ENCODE peak calls at places on chromosomes 16 and 17, in eight cellular contexts. B is HCEC 1CT; T is effector CD4-positive, alpha-beta T cell; F is stimulated activated CD8-positive, alpha-beta memory T cell treated with anti-CD3 and anti-CD28 coated beads, Interleukin-4, amount 100 ng/mL, for 1 hour; I is GDM1; D is mucosa of gallbladder; R is thoracic aorta; V is NCI-H460. S is an unnamed sample.

GRCh38 chr17:13346081-13346533 is 255.6 kb downstream of the HS3ST3A1 start:
- DNase-seq in F (no peak), T (no peak), D (no peak), I (no peak), V (no peak), B (peak), R (no peak), S (no peak)

GRCh38 chr17:76474894-76475293 is 7.5 kb downstream of the AANAT start:
- DNase-seq in B (no peak), T (no peak), V (no peak), I (no peak), D (no peak), R (no peak), F (no peak), S (no peak)

GRCh38 chr17:37802712-37803416 is 58.0 kb upstream of the HNF1B start:
- DNase-seq in D (peak), T (no peak), V (no peak), R (no peak), B (no peak), I (no peak), F (no peak), S (no peak)

GRCh38 chr16:78505544-78506371 is 406.3 kb downstream of the WWOX start:
- DNase-seq in F (no peak), B (no peak), D (peak), T (no peak), I (no peak), R (peak), V (no peak), S (no peak)

GRCh38 chr16:31476305-31477219 is 4.6 kb downstream of the TGFB1I1 start:
- DNase-seq in F (peak), B (no peak), R (no peak), I (no peak), V (peak), T (peak), D (peak), S (no peak)

GRCh38 chr17:28897769-28898259 is 281 bp upstream of the FLOT2 start:
- DNase-seq in F (no peak), D (peak), R (no peak), B (no peak), T (peak), I (no peak), V (no peak), S (no peak)

GRCh38 chr17:27544350-27545131 is 86.4 kb upstream of the LGALS9 start:
- DNase-seq in R (no peak), D (no peak), T (no peak), I (peak), V (no peak), F (no peak), B (no peak), S (no peak)

GRCh38 chr16:10897134-10897533 is 20.1 kb downstream of the CIITA start:
- DNase-seq in R (no peak), V (no peak), F (no peak), D (no peak), T (no peak), I (no peak), B (no peak), S (no peak)

GRCh38 chr16:19609359-19609758 is 53.9 kb downstream of the VPS35L start:
- DNase-seq in I (no peak), T (no peak), D (no peak), R (no peak), B (no peak), V (no peak), F (no peak), S (no peak)

GRCh38 chr17:17900615-17901520 is 64.1 kb upstream of the SREBF1 start:
- DNase-seq in V (peak), B (peak), T (no peak), I (no peak), F (no peak), R (peak), D (peak), S (no peak)

GRCh38 chr16:28166394-28167208 is 45.2 kb downstream of the XPO6 start:
- DNase-seq in F (no peak), B (no peak), D (no peak), I (no peak), R (no peak), T (no peak), V (no peak), S (no peak)

GRCh38 chr17:1645207-1646171 is at the start of gene SCARF1:
- DNase-seq in T (no peak), B (no peak), R (no peak), I (peak), D (no peak), F (no peak), V (no peak), S (no peak)

GRCh38 chr17:74190154-74190553 is 13.3 kb upstream of the RPL38 start:
- DNase-seq in I (no peak), T (no peak), R (no peak), D (no peak), B (peak), F (no peak), V (peak), S (no peak)

GRCh38 chr17:79760197-79760906 is 17.6 kb upstream of the CBX2 start:
- DNase-seq in T (no peak), D (no peak), F (no peak), I (no peak), R (no peak), V (no peak), B (no peak), S (no peak)

GRCh38 chr17:50908860-50909764 is 43.0 kb upstream of the TOB1 start:
- DNase-seq in V (no peak), I (no peak), D (peak), B (no peak), T (peak), R (no peak), F (no peak), S (peak)

GRCh38 chr16:57619606-57620315 is 8.7 kb upstream of the ADGRG1 start:
- DNase-seq in R (no peak), F (no peak), V (no peak), I (no peak), D (peak), T (no peak), B (no peak), S (no peak)